ENCODE peak calls at places on chromosomes 16 and 17, in six cellular contexts. I is H9, T is IMR-90, X is H1, N is neuronal stem cell, D is mesenchymal stem cell. L is an unnamed sample.

GRCh38 chr17:15213381-15214087 is 51.6 kb downstream of the PMP22 start:
- DNase-seq in I (no peak), N (peak), X (no peak), T (peak), D (peak), L (no peak)

GRCh38 chr16:58011652-58012051 is 10.4 kb downstream of the USB1 start:
- DNase-seq in I (no peak), N (no peak), D (peak), X (no peak), T (peak), L (peak)

GRCh38 chr17:8285270-8286181 is 2.9 kb upstream of the RANGRF start:
- DNase-seq in D (no peak), X (no peak), N (no peak), T (no peak), I (no peak), L (no peak)

GRCh38 chr17:47935961-47936360 is 5.4 kb upstream of the PNPO start:
- DNase-seq in N (no peak), T (peak), I (no peak), X (no peak), D (peak), L (no peak)

GRCh38 chr17:44820631-44821196 is 9.4 kb downstream of the GJC1 start:
- DNase-seq in N (no peak), D (peak), X (no peak), T (peak), I (no peak), L (peak)

GRCh38 chr17:29045734-29046133 is 2.8 kb downstream of the PIPOX start:
- DNase-seq in D (no peak), X (no peak), T (no peak), N (no peak), I (no peak), L (no peak)

GRCh38 chr16:82011199-82011641 is at the start of gene SDR42E1:
- DNase-seq in I (no peak), N (no peak), D (no peak), X (no peak), T (no peak), L (no peak)

GRCh38 chr16:4115941-4116327 is 308 bp downstream of the ADCY9 start:
- DNase-seq in N (no peak), T (no peak), I (no peak), X (no peak), D (no peak), L (no peak)

GRCh38 chr17:75010683-75011406 is 1.6 kb upstream of the MRPL58 start:
- DNase-seq in D (peak), I (peak), N (no peak), T (peak), X (no peak), L (peak)

GRCh38 chr16:53510704-53511070 is 7.7 kb upstream of the AKTIP start:
- DNase-seq in D (no peak), X (no peak), T (no peak), N (no peak), I (no peak), L (no peak)

GRCh38 chr17:62888148-62888547 is 77.9 kb upstream of the TANC2 start:
- DNase-seq in I (no peak), X (no peak), D (no peak), N (no peak), T (no peak), L (no peak)

GRCh38 chr17:53626286-53626685 is 196.4 kb upstream of the KIF2B start:
- DNase-seq in D (peak), T (peak), X (no peak), I (no peak), N (no peak), L (no peak)

GRCh38 chr17:73317554-73318426 is 6.0 kb upstream of the CDC42EP4 start:
- DNase-seq in X (no peak), N (no peak), I (peak), T (no peak), D (no peak), L (no peak)

GRCh38 chr16:12801511-12802042 is 2.1 kb downstream of the CPPED1 start:
- DNase-seq in X (no peak), D (peak), T (peak), N (no peak), I (no peak), L (peak)

GRCh38 chr16:7492122-7492521 is 159.5 kb downstream of the RBFOX1 start:
- DNase-seq in I (no peak), N (peak), X (no peak), D (no peak), T (no peak), L (no peak)

GRCh38 chr17:74742153-74742515 is 5.1 kb downstream of the RAB37 start:
- DNase-seq in X (no peak), N (no peak), D (no peak), I (peak), T (peak), L (no peak)

GRCh38 chr17:74172700-74173099 is 30.8 kb upstream of the RPL38 start:
- DNase-seq in N (no peak), X (no peak), I (no peak), T (no peak), D (no peak), L (no peak)

GRCh38 chr16:89994389-89994720 is 24.9 kb downstream of the DBNDD1 start:
- DNase-seq in I (no peak), T (no peak), D (no peak), X (no peak), N (no peak), L (no peak)

GRCh38 chr16:52497067-52497816 is 49.7 kb downstream of the TOX3 start:
- DNase-seq in X (no peak), T (no peak), N (no peak), D (no peak), I (no peak), L (no peak)

GRCh38 chr16:71426069-71426879 is 15.6 kb downstream of the TLE7 start:
- DNase-seq in I (peak), X (peak), D (peak), N (peak), T (peak), L (peak)

GRCh38 chr16:49649013-49649785 is 206.7 kb downstream of the ZNF423 start:
- DNase-seq in T (no peak), D (no peak), N (no peak), X (no peak), I (no peak), L (no peak)

GRCh38 chr17:80594666-80595269 is 50.1 kb downstream of the RPTOR start:
- DNase-seq in X (no peak), T (peak), D (peak), N (no peak), I (no peak), L (no peak)

GRCh38 chr16:58377932-58378331 is 14.3 kb upstream of the GINS3 start:
- DNase-seq in I (no peak), D (no peak), X (no peak), N (no peak), T (no peak), L (no peak)

GRCh38 chr16:73671102-73671501 is 623.2 kb upstream of the ZFHX3 start:
- DNase-seq in I (no peak), X (no peak), T (no peak), D (no peak), N (no peak), L (no peak)

GRCh38 chr16:70402916-70403659 is 35.8 kb downstream of the ST3GAL2 start:
- DNase-seq in I (no peak), X (no peak), D (peak), N (no peak), T (peak), L (peak)

GRCh38 chr17:34171245-34171818 is 83.8 kb upstream of the CCL2 start:
- DNase-seq in I (peak), N (peak), X (no peak), T (peak), D (peak), L (peak)

GRCh38 chr17:67441052-67441738 is 64.1 kb downstream of the PITPNC1 start:
- DNase-seq in X (no peak), T (peak), D (peak), N (peak), I (no peak), L (no peak)

GRCh38 chr16:86682219-86682904 is 104.0 kb downstream of the FOXL1 start:
- DNase-seq in N (no peak), X (no peak), T (no peak), D (no peak), I (no peak), L (no peak)

GRCh38 chr17:76479515-76480048 is 12.2 kb downstream of the AANAT start:
- DNase-seq in X (no peak), T (no peak), D (no peak), N (no peak), I (no peak), L (no peak)

GRCh38 chr17:76481091-76481655 is 13.8 kb downstream of the AANAT start:
- DNase-seq in X (no peak), N (no peak), I (no peak), T (no peak), D (no peak), L (no peak)

GRCh38 chr17:76478097-76478496 is 10.7 kb downstream of the AANAT start:
- DNase-seq in N (no peak), I (no peak), D (no peak), T (no peak), X (no peak), L (no peak)

GRCh38 chr17:76478730-76479514 is 11.5 kb downstream of the AANAT start:
- DNase-seq in T (no peak), X (no peak), D (no peak), I (no peak), N (no peak), L (no peak)

GRCh38 chr17:76480676-76481075 is 13.3 kb downstream of the AANAT start:
- DNase-seq in N (peak), X (no peak), T (no peak), I (no peak), D (no peak), L (no peak)
- H2AFZ ChIP-seq in N (peak), X (no peak), T (peak), I (no peak), D (no peak), L (no peak)

DNA sequence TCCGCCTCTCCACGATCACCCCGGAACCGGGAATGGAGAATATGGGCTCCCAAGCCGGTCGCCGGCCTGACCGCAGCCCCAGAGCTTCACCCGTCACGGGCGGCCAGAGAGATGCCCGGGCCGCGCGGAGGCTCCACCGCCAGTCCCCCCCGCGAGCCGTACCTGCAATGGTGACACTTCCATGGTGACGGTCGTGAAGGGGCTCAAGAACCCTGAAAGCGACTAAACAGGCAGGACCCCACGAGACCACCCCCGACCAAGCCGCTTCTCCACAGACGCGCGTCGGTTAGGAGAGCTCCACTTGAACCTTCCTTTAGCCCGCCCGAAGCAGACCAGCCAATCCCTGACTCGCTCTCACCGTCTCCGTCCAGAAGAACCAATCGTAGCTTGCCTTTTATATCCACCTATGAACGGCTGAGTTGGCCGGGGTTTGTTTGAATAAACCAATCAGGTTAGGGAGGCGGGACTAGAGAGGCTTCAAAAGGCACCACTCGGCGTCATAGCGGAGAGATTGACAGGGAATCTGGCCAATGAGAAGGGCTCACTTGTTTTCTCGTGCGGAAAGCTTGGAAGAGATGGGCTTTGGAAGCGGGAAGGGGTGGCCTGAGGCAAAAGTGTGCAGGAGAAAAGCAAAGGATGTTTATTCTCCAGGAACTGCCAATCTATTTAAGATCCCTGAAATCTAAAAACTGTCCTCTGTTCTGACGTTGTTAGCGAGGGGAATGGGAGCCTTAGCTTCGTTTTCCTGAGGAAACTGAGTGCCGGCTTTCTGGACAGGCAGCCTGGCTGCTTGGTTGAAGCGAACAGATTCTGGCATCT is at the start of gene TOP2A:
- DNase-seq in T (peak), N (peak), X (peak), I (peak), D (peak), L (peak)
- H4K8ac ChIP-seq in T (peak), N (no peak), X (peak), I (no peak), D (peak), L (peak)

GRCh38 chr16:19716183-19716582 is 1.8 kb downstream of the KNOP1 start:
- DNase-seq in T (no peak), I (no peak), X (no peak), D (no peak), N (no peak), L (peak)

GRCh38 chr16:19717319-19717718 is 708 bp downstream of the KNOP1 start:
- DNase-seq in D (no peak), X (no peak), N (peak), T (peak), I (no peak), L (no peak)

GRCh38 chr16:19717781-19718623 is at the start of the genes IQCK and KNOP1:
- DNase-seq in X (peak), I (peak), N (peak), T (peak), D (peak), L (peak)

GRCh38 chr16:19715566-19715965 is 2.5 kb downstream of the KNOP1 start:
- DNase-seq in T (no peak), I (no peak), X (no peak), D (no peak), N (no peak), L (no peak)

GRCh38 chr16:19718624-19718965 is 524 bp downstream of the IQCK start:
- DNase-seq in I (no peak), N (no peak), X (no peak), D (peak), T (peak), L (no peak)
- H2BK5ac ChIP-seq in I (no peak), N (peak), X (peak), D (no peak), T (peak), L (no peak)

GRCh38 chr16:75320435-75320834 is 69.0 kb upstream of the BCAR1 start:
- DNase-seq in I (no peak), T (no peak), D (no peak), N (peak), X (no peak), L (no peak)
- H2AFZ ChIP-seq in I (no peak), T (peak), D (no peak), N (no peak), X (no peak), L (no peak)

DNA sequence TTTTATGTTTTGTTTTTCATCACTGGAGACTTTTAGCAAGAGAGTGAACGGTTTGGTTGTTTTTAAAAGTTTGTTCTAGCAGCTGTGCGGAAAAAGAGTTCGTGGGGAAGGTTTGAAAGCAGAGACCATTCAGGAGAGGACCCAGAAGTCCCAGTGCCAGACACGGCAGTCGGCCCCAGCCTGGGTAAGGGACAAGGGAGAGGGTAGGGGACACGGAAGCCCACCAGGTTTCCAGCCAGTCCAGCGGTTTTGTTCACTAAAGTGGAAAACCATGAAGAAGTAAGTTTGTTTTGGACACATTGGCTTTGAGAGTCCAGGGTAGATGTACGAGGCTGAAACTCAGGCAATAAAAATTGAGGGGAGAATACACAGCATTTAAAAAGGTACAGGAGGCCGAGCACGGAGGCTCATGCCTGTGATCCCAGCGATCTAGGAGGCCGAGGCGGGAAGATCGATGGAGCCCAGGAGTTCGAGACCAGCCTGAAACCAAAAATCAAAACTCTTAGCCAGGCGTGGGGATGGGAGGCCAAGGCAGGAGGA is 56.8 kb upstream of the RPH3AL start:
- DNase-seq in N (no peak), I (no peak), T (no peak), D (no peak), X (no peak), L (no peak)
- H4K8ac ChIP-seq in N (no peak), I (no peak), T (peak), D (peak), X (peak), L (peak)

L was measured in trophoblast cell.